ENCODE peak calls at places on chromosome 14, in seven cellular contexts. One of them, this sample, is unnamed.

GRCh38 chr14:47715330-47715729 is 39.9 kb upstream of the MDGA2 start:
- DNase-seq in fibroblast of lung: peak; percentile 51
- DNase-seq in left ventricle myocardium inferior: no peak
- DNase-seq in SK-N-SH: no peak
- DNase-seq in fibroblast of mammary gland: peak; percentile 5
- DNase-seq in dorsolateral prefrontal cortex: no peak
- DNase-seq in HL-60: no peak
- DNase-seq in this sample: no peak

GRCh38 chr14:78611031-78611430 is 440.9 kb downstream of the NRXN3 start:
- DNase-seq in fibroblast of lung: no peak
- DNase-seq in left ventricle myocardium inferior: no peak
- DNase-seq in SK-N-SH: no peak
- DNase-seq in fibroblast of mammary gland: no peak
- DNase-seq in dorsolateral prefrontal cortex: no peak
- DNase-seq in HL-60: no peak
- DNase-seq in this sample: no peak

GRCh38 chr14:44529026-44529425 is 21.9 kb upstream of the FSCB start:
- DNase-seq in fibroblast of lung: peak; percentile 51
- DNase-seq in left ventricle myocardium inferior: no peak
- DNase-seq in SK-N-SH: no peak
- DNase-seq in fibroblast of mammary gland: no peak
- DNase-seq in dorsolateral prefrontal cortex: no peak
- DNase-seq in HL-60: no peak
- DNase-seq in this sample: peak; percentile 83

GRCh38 chr14:75720828-75721227 is 59.8 kb downstream of the TTLL5 start:
- DNase-seq in fibroblast of lung: peak; percentile 75
- DNase-seq in left ventricle myocardium inferior: peak; percentile 55
- DNase-seq in SK-N-SH: no peak
- DNase-seq in fibroblast of mammary gland: peak; percentile 53
- DNase-seq in dorsolateral prefrontal cortex: peak; percentile 68
- DNase-seq in HL-60: no peak
- DNase-seq in this sample: peak; percentile 87

GRCh38 chr14:75144944-75145343 is 18.1 kb upstream of the NEK9 start:
- DNase-seq in fibroblast of lung: no peak
- DNase-seq in left ventricle myocardium inferior: no peak
- DNase-seq in SK-N-SH: no peak
- DNase-seq in fibroblast of mammary gland: no peak
- DNase-seq in dorsolateral prefrontal cortex: no peak
- DNase-seq in HL-60: no peak
- DNase-seq in this sample: peak; percentile 51

GRCh38 chr14:74616507-74616906 is 4.5 kb upstream of the LTBP2 start:
- DNase-seq in fibroblast of lung: peak; percentile 93
- DNase-seq in left ventricle myocardium inferior: no peak
- DNase-seq in SK-N-SH: no peak
- DNase-seq in fibroblast of mammary gland: peak; percentile 92
- DNase-seq in dorsolateral prefrontal cortex: no peak
- DNase-seq in HL-60: no peak
- DNase-seq in this sample: peak; percentile 79

GRCh38 chr14:83867871-83868270 is 1662.1 kb upstream of the FLRT2 start:
- DNase-seq in fibroblast of lung: no peak
- DNase-seq in left ventricle myocardium inferior: no peak
- DNase-seq in SK-N-SH: no peak
- DNase-seq in fibroblast of mammary gland: no peak
- DNase-seq in dorsolateral prefrontal cortex: no peak
- DNase-seq in HL-60: no peak
- DNase-seq in this sample: no peak

GRCh38 chr14:75254901-75255300 is 23.7 kb upstream of the FOS start:
- DNase-seq in fibroblast of lung: no peak
- DNase-seq in left ventricle myocardium inferior: no peak
- DNase-seq in SK-N-SH: no peak
- DNase-seq in fibroblast of mammary gland: no peak
- DNase-seq in dorsolateral prefrontal cortex: no peak
- DNase-seq in HL-60: no peak
- DNase-seq in this sample: no peak

GRCh38 chr14:76293923-76294322 is 82.0 kb upstream of the ESRRB start:
- DNase-seq in fibroblast of lung: no peak
- DNase-seq in left ventricle myocardium inferior: no peak
- DNase-seq in SK-N-SH: no peak
- DNase-seq in fibroblast of mammary gland: no peak
- DNase-seq in dorsolateral prefrontal cortex: no peak
- DNase-seq in HL-60: no peak
- DNase-seq in this sample: no peak

GRCh38 chr14:79417961-79418360 is 793.3 kb downstream of the DIO2 start:
- DNase-seq in fibroblast of lung: peak; percentile 45
- DNase-seq in left ventricle myocardium inferior: no peak
- DNase-seq in SK-N-SH: no peak
- DNase-seq in fibroblast of mammary gland: peak; percentile 35
- DNase-seq in dorsolateral prefrontal cortex: no peak
- DNase-seq in HL-60: no peak
- DNase-seq in this sample: peak; percentile 30

GRCh38 chr14:61103541-61104339 is 122.7 kb downstream of the SLC38A6 start:
- DNase-seq in fibroblast of lung: peak; percentile 99
- DNase-seq in left ventricle myocardium inferior: no peak
- DNase-seq in SK-N-SH: peak; percentile 28
- DNase-seq in fibroblast of mammary gland: peak; percentile 98
- DNase-seq in dorsolateral prefrontal cortex: no peak
- DNase-seq in HL-60: peak; percentile 60
- DNase-seq in this sample: peak; percentile 94

GRCh38 chr14:104794099-104794498 is 1.4 kb downstream of the AKT1 start:
- DNase-seq in fibroblast of lung: peak; percentile 57
- DNase-seq in left ventricle myocardium inferior: no peak
- DNase-seq in SK-N-SH: peak; percentile 92
- DNase-seq in fibroblast of mammary gland: peak; percentile 66
- DNase-seq in dorsolateral prefrontal cortex: no peak
- DNase-seq in HL-60: no peak
- DNase-seq in this sample: peak; percentile 67

DNA sequence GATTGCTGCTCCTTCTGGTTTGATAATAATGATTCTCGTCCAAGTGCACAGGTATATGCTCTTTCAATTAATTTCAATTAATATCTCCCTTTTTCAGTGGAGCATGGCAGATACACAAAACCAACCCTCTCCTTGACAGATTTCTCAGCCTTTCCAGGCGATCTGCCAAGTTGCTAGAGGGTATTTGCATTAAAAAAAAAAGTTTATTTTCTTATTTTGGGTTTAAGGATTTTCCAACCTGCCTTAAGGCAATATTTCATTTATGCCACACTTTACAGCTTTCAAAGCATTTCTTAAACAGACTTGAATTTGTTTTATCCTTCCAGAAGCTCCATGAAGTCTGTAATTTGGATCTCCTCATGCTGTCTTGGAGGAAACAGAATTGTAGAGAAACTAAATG is 2.1 kb downstream of the DGLUCY start:
- DNase-seq in fibroblast of lung: peak; percentile 20
- DNase-seq in left ventricle myocardium inferior: no peak
- DNase-seq in SK-N-SH: no peak
- DNase-seq in fibroblast of mammary gland: no peak
- DNase-seq in dorsolateral prefrontal cortex: no peak
- DNase-seq in HL-60: no peak
- DNase-seq in this sample: peak; percentile 21
- H3K4me3 ChIP-seq in fibroblast of lung: peak overlapping the region; percentile 81
- H3K4me3 ChIP-seq in left ventricle myocardium inferior: peak overlapping the region; percentile 89
- H3K4me3 ChIP-seq in SK-N-SH: no peak overlapping the region
- H3K4me3 ChIP-seq in fibroblast of mammary gland: no peak overlapping the region
- H3K4me3 ChIP-seq in dorsolateral prefrontal cortex: peak overlapping the region; percentile 65
- H3K4me3 ChIP-seq in HL-60: peak overlapping the region; percentile 67
- H3K4me3 ChIP-seq in this sample: no peak overlapping the region

DNA sequence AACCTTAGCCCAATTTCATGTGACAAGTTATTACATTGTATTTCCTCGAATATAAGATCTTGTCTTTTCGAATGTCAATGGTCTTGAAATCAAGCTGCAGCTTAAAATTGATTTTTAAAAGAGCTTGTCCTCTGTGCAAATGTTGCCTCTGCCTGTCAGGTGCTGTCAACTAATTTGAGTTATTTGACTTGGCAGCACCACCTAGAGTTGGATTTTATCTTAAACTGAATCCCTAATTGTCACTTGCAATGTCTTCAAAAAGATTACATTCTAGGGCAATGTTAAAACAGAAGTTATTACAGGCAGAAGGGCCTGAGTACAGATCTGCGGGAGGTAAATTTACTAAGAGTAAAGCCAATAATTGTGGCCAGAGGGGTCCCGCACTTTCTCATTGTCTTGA is 26.2 kb upstream of the TUNAR start:
- DNase-seq in fibroblast of lung: no peak
- DNase-seq in left ventricle myocardium inferior: no peak
- DNase-seq in SK-N-SH: no peak
- DNase-seq in fibroblast of mammary gland: no peak
- DNase-seq in dorsolateral prefrontal cortex: no peak
- DNase-seq in HL-60: no peak
- DNase-seq in this sample: no peak
- TF ChIP-seq CTCF in fibroblast of lung: no peak
- TF ChIP-seq CTCF in left ventricle myocardium inferior: no peak
- TF ChIP-seq CTCF in SK-N-SH: no peak
- TF ChIP-seq CTCF in fibroblast of mammary gland: no peak
- TF ChIP-seq CTCF in dorsolateral prefrontal cortex: no peak
- TF ChIP-seq CTCF in HL-60: no peak
- TF ChIP-seq CTCF in this sample: no peak

GRCh38 chr14:21309238-21309636 is 29.4 kb downstream of the RPGRIP1 start:
- DNase-seq in fibroblast of lung: no peak
- DNase-seq in left ventricle myocardium inferior: no peak
- DNase-seq in SK-N-SH: no peak
- DNase-seq in fibroblast of mammary gland: no peak
- DNase-seq in dorsolateral prefrontal cortex: no peak
- DNase-seq in HL-60: no peak
- DNase-seq in this sample: no peak
- H3K4me3 ChIP-seq in fibroblast of lung: no peak overlapping the region
- H3K4me3 ChIP-seq in left ventricle myocardium inferior: peak overlapping the region; percentile 60
- H3K4me3 ChIP-seq in SK-N-SH: no peak overlapping the region
- H3K4me3 ChIP-seq in fibroblast of mammary gland: no peak overlapping the region
- H3K4me3 ChIP-seq in dorsolateral prefrontal cortex: peak overlapping the region; percentile 28
- H3K4me3 ChIP-seq in HL-60: no peak overlapping the region
- H3K4me3 ChIP-seq in this sample: peak overlapping the region; percentile 45

DNA sequence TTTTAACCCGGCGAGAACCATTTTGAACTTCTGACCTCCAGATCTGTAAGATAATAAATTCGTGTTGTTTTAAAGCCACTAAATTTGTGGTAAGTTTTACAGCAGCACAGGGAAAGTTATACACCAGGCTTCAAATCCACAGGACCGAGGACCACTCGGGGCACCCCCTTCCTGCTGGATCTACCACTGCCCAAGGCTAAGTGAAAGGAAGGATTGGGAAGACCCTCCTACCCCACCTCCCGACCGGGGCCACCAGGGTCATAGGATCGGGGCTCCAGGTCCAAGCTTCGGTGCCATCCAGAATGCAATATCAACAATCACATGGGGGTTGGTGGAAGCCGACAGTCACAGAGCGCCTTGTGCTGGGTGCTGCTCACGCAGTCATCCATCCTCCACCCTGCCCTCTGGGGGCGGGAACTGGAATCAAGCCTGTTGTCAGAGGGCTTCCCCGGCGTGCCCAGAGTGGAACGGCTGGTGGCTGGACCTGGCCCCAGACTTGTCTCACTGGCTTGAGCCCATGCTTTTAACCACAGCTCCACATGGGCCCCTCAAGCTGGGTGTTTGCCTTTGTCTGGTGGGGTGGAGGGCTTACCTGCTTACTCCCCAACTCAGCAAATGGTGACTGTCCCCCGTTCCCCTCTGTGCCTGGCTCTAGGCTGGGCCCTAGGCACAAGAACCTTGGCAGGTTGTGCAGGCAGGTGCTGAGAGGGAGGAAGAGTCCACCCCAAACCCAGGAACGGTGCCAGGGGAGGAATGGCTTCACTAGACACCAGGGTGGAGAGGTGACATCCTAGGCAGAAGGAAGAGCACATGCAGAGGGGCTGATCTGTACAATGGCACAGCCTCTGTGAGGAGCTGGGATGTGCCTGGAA is 180.3 kb upstream of the RTL1 start:
- DNase-seq in fibroblast of lung: no peak
- DNase-seq in left ventricle myocardium inferior: no peak
- DNase-seq in SK-N-SH: no peak
- DNase-seq in fibroblast of mammary gland: no peak
- DNase-seq in dorsolateral prefrontal cortex: no peak
- DNase-seq in HL-60: no peak
- DNase-seq in this sample: no peak
- TF ChIP-seq CTCF in fibroblast of lung: no peak
- TF ChIP-seq CTCF in left ventricle myocardium inferior: no peak
- TF ChIP-seq CTCF in SK-N-SH: peak; percentile 12
- TF ChIP-seq CTCF in fibroblast of mammary gland: peak; percentile 13
- TF ChIP-seq CTCF in dorsolateral prefrontal cortex: no peak
- TF ChIP-seq CTCF in HL-60: no peak
- TF ChIP-seq CTCF in this sample: peak; percentile 9

DNA sequence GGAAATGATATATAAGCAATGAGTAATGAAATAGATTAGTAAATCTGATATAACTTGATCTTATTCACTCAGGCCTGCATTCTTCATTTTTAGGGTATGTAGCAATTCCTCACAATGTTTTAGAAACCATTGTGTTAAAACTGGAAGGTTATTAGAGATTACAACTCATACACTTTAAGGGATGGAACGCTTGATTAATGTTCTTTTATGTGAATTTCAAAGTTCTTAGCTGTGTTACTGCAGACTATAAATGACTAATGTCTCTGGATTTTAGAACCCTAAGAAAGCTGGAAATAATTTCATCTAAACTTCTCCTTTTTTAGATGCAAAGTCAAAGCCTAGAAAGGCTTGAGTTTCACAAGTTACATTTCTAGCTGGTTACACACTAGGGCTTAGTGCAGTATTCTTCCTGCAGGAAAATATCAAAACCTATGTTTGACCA is 148.2 kb upstream of the CLEC14A start:
- DNase-seq in fibroblast of lung: peak; percentile 89
- DNase-seq in left ventricle myocardium inferior: no peak
- DNase-seq in SK-N-SH: no peak
- DNase-seq in fibroblast of mammary gland: peak; percentile 85
- DNase-seq in dorsolateral prefrontal cortex: no peak
- DNase-seq in HL-60: no peak
- DNase-seq in this sample: peak; percentile 81
- H3K4me3 ChIP-seq in fibroblast of lung: no peak overlapping the region
- H3K4me3 ChIP-seq in left ventricle myocardium inferior: no peak overlapping the region
- H3K4me3 ChIP-seq in SK-N-SH: no peak overlapping the region
- H3K4me3 ChIP-seq in fibroblast of mammary gland: no peak overlapping the region
- H3K4me3 ChIP-seq in dorsolateral prefrontal cortex: no peak overlapping the region
- H3K4me3 ChIP-seq in HL-60: no peak overlapping the region
- H3K4me3 ChIP-seq in this sample: no peak overlapping the region

DNA sequence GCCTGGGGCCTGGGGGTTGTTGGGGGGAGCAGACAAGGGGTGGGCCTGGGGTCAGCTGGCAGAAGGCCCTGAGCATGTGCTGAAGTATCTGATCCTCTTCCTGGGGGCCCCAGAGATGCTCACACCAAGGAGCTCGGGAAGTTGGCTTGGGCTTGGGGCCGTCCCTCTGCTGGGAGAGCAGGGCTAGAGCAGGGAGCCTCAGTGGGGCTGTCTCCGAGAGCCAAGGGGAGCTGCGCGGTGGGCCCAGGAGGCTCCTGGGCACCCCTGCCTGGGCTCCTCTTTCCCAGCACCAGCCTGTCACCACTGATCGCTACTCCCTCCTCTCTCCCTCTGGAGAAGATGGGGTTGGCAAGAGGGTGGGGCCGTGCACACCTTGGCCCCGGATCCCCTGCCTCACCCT is 28.3 kb downstream of the BEGAIN start:
- DNase-seq in fibroblast of lung: no peak
- DNase-seq in left ventricle myocardium inferior: no peak
- DNase-seq in SK-N-SH: no peak
- DNase-seq in fibroblast of mammary gland: no peak
- DNase-seq in dorsolateral prefrontal cortex: no peak
- DNase-seq in HL-60: no peak
- DNase-seq in this sample: no peak
- TF ChIP-seq CTCF in fibroblast of lung: no peak
- TF ChIP-seq CTCF in left ventricle myocardium inferior: no peak
- TF ChIP-seq CTCF in SK-N-SH: no peak
- TF ChIP-seq CTCF in fibroblast of mammary gland: no peak
- TF ChIP-seq CTCF in dorsolateral prefrontal cortex: no peak
- TF ChIP-seq CTCF in HL-60: no peak
- TF ChIP-seq CTCF in this sample: no peak

GRCh38 chr14:65255029-65255545 is 152.8 kb upstream of the MAX start:
- DNase-seq in fibroblast of lung: peak; percentile 81
- DNase-seq in left ventricle myocardium inferior: no peak
- DNase-seq in SK-N-SH: peak; percentile 33
- DNase-seq in fibroblast of mammary gland: peak; percentile 84
- DNase-seq in dorsolateral prefrontal cortex: no peak
- DNase-seq in HL-60: no peak
- DNase-seq in this sample: peak; percentile 62
- H3K4me3 ChIP-seq in fibroblast of lung: no peak overlapping the region
- H3K4me3 ChIP-seq in left ventricle myocardium inferior: no peak overlapping the region
- H3K4me3 ChIP-seq in SK-N-SH: no peak overlapping the region
- H3K4me3 ChIP-seq in fibroblast of mammary gland: no peak overlapping the region
- H3K4me3 ChIP-seq in dorsolateral prefrontal cortex: no peak overlapping the region
- H3K4me3 ChIP-seq in HL-60: no peak overlapping the region
- H3K4me3 ChIP-seq in this sample: no peak overlapping the region

This sample was measured in fibroblast of pulmonary artery.